ENCODE peak calls at places on chromosomes 4 and X, in four cellular contexts. D, O, E and X are unnamed samples. For H3K9me3, the result is how much of the 10 kb centered on the place peaks cover.

GRCh38 chr4:43132010-43132582 is 239.6 kb downstream of the GRXCR1 start:
- DNase-seq in D (peak), O (peak), E (no peak), X (peak)

GRCh38 chr4:113996599-113997177 is 17.2 kb upstream of the ARSJ start:
- DNase-seq in D (no peak), O (no peak), E (no peak), X (peak)

GRCh38 chr4:100811046-100811445 is 293.2 kb upstream of the EMCN start:
- DNase-seq in D (no peak), O (no peak), E (no peak), X (no peak)

GRCh38 chrX:47831788-47832187 is 4.9 kb upstream of the ZNF81 start:
- DNase-seq in D (no peak), O (peak), E (peak), X (no peak)

GRCh38 chr4:103046416-103047290 is 27.1 kb upstream of the SLC9B1 start:
- DNase-seq in D (peak), O (peak), E (no peak), X (no peak)

GRCh38 chr4:32106767-32107166 is 1386.6 kb downstream of the PCDH7 start:
- DNase-seq in D (no peak), O (no peak), E (no peak), X (no peak)

GRCh38 chr4:128228021-128228571 is 59.5 kb downstream of the PGRMC2 start:
- DNase-seq in D (peak), O (peak), E (no peak), X (no peak)

GRCh38 chr4:6463311-6464289 is 8.8 kb downstream of the PPP2R2C start:
- DNase-seq in D (no peak), O (no peak), E (peak), X (no peak)

GRCh38 chr4:18214656-18215055 is 193.1 kb upstream of the LCORL start:
- DNase-seq in D (no peak), O (no peak), E (no peak), X (no peak)

GRCh38 chr4:154911097-154911496 is 130.0 kb downstream of the RBM46 start:
- DNase-seq in D (no peak), O (peak), E (no peak), X (no peak)

GRCh38 chrX:154457491-154458115 is 478 bp upstream of the PLXNA3 start:
- DNase-seq in D (no peak), O (no peak), E (no peak), X (no peak)

GRCh38 chr4:89196745-89197144 is 85.4 kb downstream of the TIGD2 start:
- DNase-seq in D (peak), O (peak), E (no peak), X (peak)

DNA sequence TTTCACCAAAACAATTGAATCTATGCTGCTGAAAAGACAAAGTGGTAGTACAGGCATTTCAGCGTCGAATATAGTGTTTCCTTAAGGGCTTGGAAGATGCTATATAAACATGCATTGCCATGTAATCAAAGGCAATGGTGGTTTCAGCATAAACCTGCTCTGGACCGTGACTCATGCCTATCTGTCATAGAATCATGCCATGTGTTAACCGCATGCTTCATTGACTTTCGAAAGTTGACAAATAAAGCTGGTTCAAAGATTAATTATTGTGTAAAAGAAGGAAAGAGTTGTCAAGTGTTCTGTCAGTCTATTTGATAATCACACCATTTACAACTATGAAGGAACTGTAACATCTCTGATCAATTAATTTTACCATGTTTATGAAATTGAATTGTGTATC is 83.2 kb downstream of the FUNDC1 start:
- DNase-seq in D (peak), O (no peak), E (no peak), X (no peak)
- H3K9me3 ChIP-seq in D (under half), O (under half), E (under half), X (under half)

DNA sequence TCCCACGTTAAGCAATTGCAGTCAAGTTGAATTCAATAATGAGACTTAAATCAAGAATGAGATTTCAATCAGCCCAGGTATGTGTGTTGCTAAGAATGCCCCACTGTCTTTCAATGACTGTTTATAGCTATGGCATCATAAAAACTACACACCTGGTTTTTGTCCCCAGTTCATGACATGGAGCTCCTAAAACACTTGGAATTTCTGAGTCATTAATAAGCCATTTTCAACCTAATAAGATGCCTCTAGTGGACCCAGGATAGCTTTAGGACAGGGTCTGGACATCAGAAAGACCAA is 72.7 kb upstream of the STS start:
- DNase-seq in D (no peak), O (no peak), E (no peak), X (no peak)
- H3K27ac ChIP-seq in D (no peak), O (no peak), E (no peak), X (no peak)

DNA sequence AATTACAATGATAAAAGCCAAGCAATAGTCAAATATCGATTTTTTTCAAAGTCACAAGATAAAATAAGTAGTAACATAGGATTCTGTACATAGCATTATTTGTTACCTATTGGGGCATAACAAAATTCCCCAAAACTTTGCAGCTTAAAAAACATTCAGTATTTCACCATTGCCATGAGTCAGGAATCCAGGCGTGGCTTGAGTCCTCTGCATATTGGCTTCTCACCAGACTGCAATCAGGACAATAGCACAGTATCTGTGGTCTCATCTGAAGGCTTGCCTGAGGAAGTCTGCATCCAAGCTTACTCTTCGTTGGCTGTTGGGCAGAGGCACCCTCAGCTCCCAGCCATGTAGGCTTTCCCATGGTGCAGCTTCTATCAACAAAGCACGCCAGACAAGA is 6.2 kb upstream of the CTBP1 start:
- DNase-seq in D (no peak), O (no peak), E (no peak), X (no peak)
- H3K9me3 ChIP-seq in D (under half), O (half or more), E (under half), X (under half)

GRCh38 chr4:44727471-44727870 is 1.1 kb upstream of the GNPDA2 start:
- DNase-seq in D (no peak), O (no peak), E (no peak), X (no peak)

GRCh38 chr4:44722001-44722400 is 4.4 kb downstream of the GNPDA2 start:
- DNase-seq in D (no peak), O (no peak), E (no peak), X (no peak)

GRCh38 chr4:44725166-44725565 is 1.2 kb downstream of the GNPDA2 start:
- DNase-seq in D (no peak), O (no peak), E (no peak), X (no peak)

DNA sequence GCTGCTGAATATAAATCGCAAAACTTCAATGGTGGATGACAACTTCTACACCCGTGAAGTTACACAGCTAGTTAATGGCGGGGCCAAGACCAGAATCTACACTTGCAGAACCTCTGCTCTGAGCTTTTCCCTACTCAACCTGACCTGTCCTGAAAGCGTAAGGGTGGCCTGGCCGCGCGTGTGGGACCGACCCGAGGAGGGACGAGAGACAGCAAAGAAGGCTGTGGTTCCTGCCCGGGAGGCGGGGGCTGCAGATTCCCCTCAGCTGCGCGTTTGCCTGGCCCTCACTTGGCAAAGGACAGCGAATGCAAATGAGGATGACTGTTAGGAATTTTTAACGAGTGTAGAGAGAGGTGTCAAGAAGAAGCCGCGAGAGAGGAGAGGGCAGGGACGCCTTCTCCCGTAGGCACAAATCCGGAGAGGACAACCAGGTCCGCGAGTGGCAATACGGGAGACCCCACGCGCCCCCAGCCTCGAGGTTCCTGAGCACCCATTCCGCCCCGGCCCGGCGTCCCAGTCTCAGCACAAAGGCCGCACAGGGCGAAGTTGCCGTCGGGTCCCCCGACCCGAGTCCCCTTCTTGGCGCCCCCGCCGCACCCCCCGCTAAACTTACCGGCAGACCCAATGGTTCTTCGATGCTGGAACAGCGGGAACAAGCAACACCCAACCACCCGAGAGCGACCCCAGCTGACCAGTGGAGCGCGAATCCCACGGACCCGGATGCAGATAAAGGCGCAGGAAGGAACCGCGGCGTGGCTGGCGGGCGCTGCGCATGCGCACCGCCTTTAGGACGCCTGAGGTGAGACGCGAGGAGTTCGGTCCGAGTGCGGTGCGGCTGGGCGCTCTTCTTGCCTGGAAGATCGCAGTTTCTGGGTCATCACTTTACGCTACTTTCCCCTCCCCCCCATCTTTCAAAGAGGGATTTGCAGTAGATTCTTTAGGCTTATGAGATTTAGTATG is at the start of gene GNPDA2:
- DNase-seq in D (peak), O (peak), E (peak), X (peak)
- H3K27ac ChIP-seq in D (peak), O (peak), E (peak), X (no peak)